ENCODE peak calls at places on chromosomes 16 and 17, in eight cellular contexts. G, A, B, Y, J, F, X and T are unnamed samples.

GRCh38 chr17:75876938-75877751 is 1.2 kb downstream of the TRIM47 start:
- ATAC-seq in G (no peak), A (peak), B (peak), Y (peak), J (peak), F (peak), X (peak), T (peak)

GRCh38 chr17:30074726-30075125 is 41.9 kb upstream of the NSRP1 start:
- ATAC-seq in G (no peak), A (no peak), B (no peak), Y (no peak), J (no peak), F (no peak), X (no peak), T (no peak)

GRCh38 chr17:67076290-67076689 is 31.9 kb downstream of the CACNG1 start:
- ATAC-seq in G (no peak), A (no peak), B (peak), Y (no peak), J (no peak), F (no peak), X (no peak), T (no peak)

GRCh38 chr16:89473791-89474414 is 16.5 kb downstream of the ANKRD11 start:
- ATAC-seq in G (peak), A (no peak), B (peak), Y (peak), J (peak), F (peak), X (peak), T (no peak)

GRCh38 chr17:42387663-42388380 is 420 bp downstream of the STAT3 start:
- ATAC-seq in G (no peak), A (peak), B (peak), Y (no peak), J (no peak), F (peak), X (no peak), T (peak)

GRCh38 chr16:24318670-24319069 is 62.5 kb downstream of the CACNG3 start:
- ATAC-seq in G (no peak), A (no peak), B (no peak), Y (no peak), J (no peak), F (no peak), X (no peak), T (no peak)

GRCh38 chr17:67993998-67994361 is 2.3 kb downstream of the C17orf58 start:
- ATAC-seq in G (no peak), A (peak), B (peak), Y (no peak), J (no peak), F (no peak), X (no peak), T (no peak)

GRCh38 chr17:18117533-18117932 is 9.0 kb downstream of the MYO15A start:
- ATAC-seq in G (no peak), A (no peak), B (no peak), Y (no peak), J (no peak), F (no peak), X (no peak), T (no peak)

GRCh38 chr17:80969674-80970043 is 22.0 kb upstream of the CHMP6 start:
- ATAC-seq in G (no peak), A (no peak), B (peak), Y (no peak), J (no peak), F (no peak), X (peak), T (no peak)

GRCh38 chr17:55897301-55897700 is 146.4 kb downstream of the PCTP start:
- ATAC-seq in G (no peak), A (peak), B (peak), Y (no peak), J (no peak), F (peak), X (no peak), T (no peak)

GRCh38 chr16:57475711-57476339 is 10.5 kb downstream of the DOK4 start:
- ATAC-seq in G (peak), A (peak), B (no peak), Y (peak), J (peak), F (peak), X (peak), T (peak)

GRCh38 chr16:54424043-54424451 is 137.5 kb upstream of the IRX3 start:
- ATAC-seq in G (no peak), A (no peak), B (no peak), Y (no peak), J (no peak), F (no peak), X (no peak), T (no peak)

GRCh38 chr16:57104706-57105105 is 12.3 kb downstream of the CPNE2 start:
- ATAC-seq in G (no peak), A (no peak), B (no peak), Y (no peak), J (no peak), F (no peak), X (no peak), T (peak)

GRCh38 chr17:67376509-67376891 is 581 bp upstream of the PITPNC1 start:
- ATAC-seq in G (no peak), A (peak), B (no peak), Y (no peak), J (no peak), F (peak), X (peak), T (no peak)

GRCh38 chr16:88589441-88589840 is 19.2 kb downstream of the ZC3H18 start:
- ATAC-seq in G (no peak), A (no peak), B (no peak), Y (peak), J (peak), F (no peak), X (no peak), T (no peak)

GRCh38 chr16:12753203-12754023 is 50.3 kb downstream of the CPPED1 start:
- ATAC-seq in G (no peak), A (no peak), B (no peak), Y (no peak), J (no peak), F (no peak), X (no peak), T (no peak)

GRCh38 chr16:11190585-11191565 is 65.1 kb downstream of the SOCS1 start:
- ATAC-seq in G (no peak), A (peak), B (no peak), Y (peak), J (peak), F (no peak), X (peak), T (peak)

GRCh38 chr16:71927383-71927782 is 32.1 kb downstream of the IST1 start:
- ATAC-seq in G (peak), A (peak), B (peak), Y (no peak), J (no peak), F (peak), X (peak), T (no peak)

GRCh38 chr17:8019665-8020064 is 17.2 kb downstream of the GUCY2D start:
- ATAC-seq in G (no peak), A (peak), B (no peak), Y (peak), J (no peak), F (peak), X (peak), T (peak)

GRCh38 chr16:456891-457483 is 31.5 kb downstream of the RAB11FIP3 start:
- ATAC-seq in G (no peak), A (peak), B (peak), Y (no peak), J (no peak), F (peak), X (peak), T (no peak)

GRCh38 chr16:67429799-67430503 is 970 bp upstream of the HSD11B2 start:
- ATAC-seq in G (no peak), A (no peak), B (no peak), Y (no peak), J (peak), F (no peak), X (no peak), T (no peak)